ENCODE peak calls at places on chromosomes 16 and 17, in eight cellular contexts. H, O, Y, V, I, M, D and N are unnamed samples.
A peak's percentile ranks its signal among the peaks of the same experiment; 100 is the strongest.

GRCh38 chr17:45432405-45433113 is at the start of gene ARHGAP27:
- DNase-seq in M (no peak), V (peak; percentile 56), O (no peak), D (peak; percentile 41), I (peak; percentile 65), H (no peak), Y (no peak), N (peak; percentile 74)

GRCh38 chr17:79993390-79994221 is 42.1 kb downstream of the TBC1D16 start:
- DNase-seq in O (no peak), I (peak; percentile 90), M (peak; percentile 67), V (no peak), Y (peak; percentile 87), H (no peak), D (peak; percentile 75), N (peak; percentile 79)

GRCh38 chr16:69554495-69554894 is 11.3 kb upstream of the NFAT5 start:
- DNase-seq in I (no peak), Y (no peak), O (no peak), M (peak; percentile 8), V (no peak), H (no peak), D (no peak), N (no peak)

GRCh38 chr17:75645889-75646625 is 12.8 kb downstream of the SMIM5 start:
- DNase-seq in O (no peak), I (peak; percentile 79), D (no peak), V (peak; percentile 84), M (no peak), Y (no peak), H (no peak), N (peak; percentile 68)

GRCh38 chr17:28380572-28380907 is 9.0 kb downstream of the SARM1 start:
- DNase-seq in M (no peak), Y (no peak), V (no peak), H (no peak), I (no peak), O (no peak), D (no peak), N (no peak)

GRCh38 chr17:17108681-17109049 is 66.4 kb downstream of the MPRIP start:
- DNase-seq in H (no peak), M (no peak), V (no peak), D (no peak), Y (no peak), O (no peak), I (no peak), N (no peak)

GRCh38 chr16:85220125-85220839 is 108.0 kb upstream of the CIBAR2 start:
- DNase-seq in H (no peak), Y (peak; percentile 72), M (no peak), O (peak; percentile 98), I (peak; percentile 40), D (no peak), V (peak; percentile 83), N (peak; percentile 84)

GRCh38 chr16:83420206-83420760 is 387.5 kb upstream of the HSBP1 start:
- DNase-seq in Y (no peak), O (no peak), V (peak; percentile 47), H (peak; percentile 67), M (peak; percentile 13), D (no peak), I (peak; percentile 46), N (no peak)

GRCh38 chr17:81438024-81438664 is 42.9 kb downstream of the BAHCC1 start:
- DNase-seq in I (no peak), D (no peak), V (no peak), O (no peak), Y (no peak), H (no peak), M (no peak), N (no peak)

GRCh38 chr16:73771676-73772075 is 524.9 kb upstream of the PSMD7 start:
- DNase-seq in Y (no peak), I (no peak), V (peak; percentile 87), D (no peak), O (no peak), M (no peak), H (no peak), N (no peak)

GRCh38 chr16:72137380-72138063 is 34.4 kb downstream of the PMFBP1 start:
- DNase-seq in Y (no peak), M (no peak), D (no peak), O (no peak), V (no peak), I (no peak), H (no peak), N (no peak)

GRCh38 chr16:4609200-4610010 is 5.3 kb downstream of the UBALD1 start:
- DNase-seq in V (no peak), D (no peak), Y (no peak), H (no peak), O (no peak), I (no peak), M (no peak), N (no peak)

GRCh38 chr16:22070361-22071351 is 21.7 kb upstream of the VWA3A start:
- DNase-seq in I (no peak), Y (no peak), V (no peak), O (peak; percentile 18), M (no peak), D (no peak), H (no peak), N (no peak)

GRCh38 chr17:28072935-28073533 is 30.6 kb downstream of the NLK start:
- DNase-seq in Y (no peak), H (no peak), I (no peak), M (no peak), V (no peak), D (no peak), O (no peak), N (no peak)

GRCh38 chr16:31331141-31331764 is 23.7 kb upstream of the ITGAX start:
- DNase-seq in Y (no peak), O (no peak), M (no peak), H (no peak), D (no peak), I (no peak), V (no peak), N (no peak)

GRCh38 chr17:7854851-7855642 is at the start of gene TMEM88:
- DNase-seq in I (no peak), Y (no peak), O (no peak), H (peak; percentile 83), D (no peak), V (no peak), M (no peak), N (peak; percentile 59)

GRCh38 chr17:76872221-76872873 is 4.1 kb downstream of the MGAT5B start:
- DNase-seq in H (no peak), D (peak; percentile 3), M (no peak), I (peak; percentile 100), V (peak; percentile 98), O (no peak), Y (peak; percentile 90), N (no peak)

GRCh38 chr16:4116328-4117249 is at the start of gene ADCY9:
- DNase-seq in H (peak; percentile 85), I (peak; percentile 78), D (peak; percentile 87), Y (peak; percentile 80), M (peak; percentile 81), O (peak; percentile 64), V (peak; percentile 61), N (peak; percentile 83)

GRCh38 chr17:17220529-17220928 is 14.4 kb upstream of the PLD6 start:
- DNase-seq in M (no peak), O (no peak), V (no peak), D (no peak), H (no peak), I (no peak), Y (no peak), N (no peak)

GRCh38 chr17:64492481-64493109 is 4.3 kb downstream of the POLG2 start:
- DNase-seq in I (peak; percentile 66), H (no peak), V (no peak), M (peak; percentile 64), Y (no peak), D (peak; percentile 33), O (no peak), N (no peak)

GRCh38 chr16:88072571-88073001 is 121.4 kb downstream of the BANP start:
- DNase-seq in D (no peak), O (no peak), I (no peak), Y (no peak), M (no peak), H (no peak), V (no peak), N (peak; percentile 67)

GRCh38 chr17:54888254-54888653 is 12.4 kb upstream of the TOM1L1 start:
- DNase-seq in O (no peak), D (no peak), V (no peak), Y (no peak), H (no peak), M (no peak), I (no peak), N (no peak)

GRCh38 chr16:25905810-25906209 is 214.1 kb downstream of the HS3ST4 start:
- DNase-seq in M (no peak), O (no peak), I (no peak), D (no peak), V (no peak), H (no peak), Y (no peak), N (no peak)

GRCh38 chr17:28227278-28228108 is 91.5 kb upstream of the TMEM97 start:
- DNase-seq in O (no peak), D (peak; percentile 35), I (peak; percentile 34), M (peak; percentile 73), V (peak; percentile 38), H (peak; percentile 92), Y (peak; percentile 28), N (peak; percentile 73)

GRCh38 chr17:14784997-14785696 is 480.0 kb downstream of the PMP22 start:
- DNase-seq in D (peak; percentile 16), M (no peak), H (no peak), O (no peak), I (no peak), Y (no peak), V (no peak), N (no peak)

GRCh38 chr17:74514632-74515035 is 16.6 kb downstream of the CD300LB start:
- DNase-seq in V (no peak), H (no peak), M (no peak), O (peak; percentile 26), Y (no peak), I (no peak), D (no peak), N (no peak)

GRCh38 chr16:23185661-23186060 is 3.1 kb downstream of the SCNN1G start:
- DNase-seq in I (no peak), H (no peak), M (no peak), D (no peak), Y (no peak), O (no peak), V (no peak), N (no peak)

GRCh38 chr17:37510056-37510455 is 20.4 kb downstream of the DUSP14 start:
- DNase-seq in Y (no peak), O (no peak), D (no peak), H (no peak), V (no peak), M (no peak), I (no peak), N (no peak)